ENCODE peak calls at places on chromosome 22, in ten cellular contexts. One of them, this sample, is unnamed.
A peak's percentile ranks its signal among the peaks of the same experiment; 100 is the strongest.

GRCh38 chr22:28051787-28052356 is 132.8 kb upstream of the PITPNB start:
- DNase-seq in lung: peak; percentile 55
- DNase-seq in CD8-positive, alpha-beta T cell: peak; percentile 27
- DNase-seq in HL-60: no peak
- DNase-seq in activated naive CD4-positive, alpha-beta T cell: no peak
- DNase-seq in neural progenitor cell: peak; percentile 86
- DNase-seq in RCC 7860: peak; percentile 25
- DNase-seq in sigmoid colon: peak; percentile 84
- DNase-seq in stimulated activated CD8-positive, alpha-beta memory T cell treated with anti-CD3 and anti-CD28 coated beads, Interleukin-15, amount 100 ng/mL, for 24 hours: no peak
- DNase-seq in B cell: no peak
- DNase-seq in this sample: no peak

GRCh38 chr22:44304354-44304753 is 8.4 kb downstream of the SHISAL1 start:
- DNase-seq in activated naive CD4-positive, alpha-beta T cell: no peak
- DNase-seq in CD8-positive, alpha-beta T cell: no peak
- DNase-seq in B cell: no peak
- DNase-seq in HL-60: no peak
- DNase-seq in stimulated activated CD8-positive, alpha-beta memory T cell treated with anti-CD3 and anti-CD28 coated beads, Interleukin-15, amount 100 ng/mL, for 24 hours: no peak
- DNase-seq in sigmoid colon: no peak
- DNase-seq in lung: no peak
- DNase-seq in neural progenitor cell: peak; percentile 51
- DNase-seq in RCC 7860: peak; percentile 45
- DNase-seq in this sample: no peak

GRCh38 chr22:38034278-38034882 is 22.8 kb upstream of the PICK1 start:
- DNase-seq in stimulated activated CD8-positive, alpha-beta memory T cell treated with anti-CD3 and anti-CD28 coated beads, Interleukin-15, amount 100 ng/mL, for 24 hours: no peak
- DNase-seq in CD8-positive, alpha-beta T cell: no peak
- DNase-seq in lung: peak; percentile 52
- DNase-seq in activated naive CD4-positive, alpha-beta T cell: no peak
- DNase-seq in RCC 7860: peak; percentile 86
- DNase-seq in HL-60: peak; percentile 89
- DNase-seq in neural progenitor cell: peak; percentile 79
- DNase-seq in B cell: no peak
- DNase-seq in sigmoid colon: peak; percentile 90
- DNase-seq in this sample: no peak

GRCh38 chr22:39559456-39560105 is 11.0 kb upstream of the CACNA1I start:
- DNase-seq in stimulated activated CD8-positive, alpha-beta memory T cell treated with anti-CD3 and anti-CD28 coated beads, Interleukin-15, amount 100 ng/mL, for 24 hours: no peak
- DNase-seq in lung: no peak
- DNase-seq in neural progenitor cell: peak; percentile 67
- DNase-seq in CD8-positive, alpha-beta T cell: no peak
- DNase-seq in HL-60: no peak
- DNase-seq in B cell: no peak
- DNase-seq in activated naive CD4-positive, alpha-beta T cell: no peak
- DNase-seq in sigmoid colon: no peak
- DNase-seq in RCC 7860: no peak
- DNase-seq in this sample: no peak

GRCh38 chr22:37659066-37659896 is 758 bp downstream of the PDXP start:
- DNase-seq in stimulated activated CD8-positive, alpha-beta memory T cell treated with anti-CD3 and anti-CD28 coated beads, Interleukin-15, amount 100 ng/mL, for 24 hours: no peak
- DNase-seq in B cell: peak; percentile 77
- DNase-seq in RCC 7860: no peak
- DNase-seq in sigmoid colon: no peak
- DNase-seq in HL-60: peak; percentile 50
- DNase-seq in neural progenitor cell: no peak
- DNase-seq in lung: no peak
- DNase-seq in activated naive CD4-positive, alpha-beta T cell: no peak
- DNase-seq in CD8-positive, alpha-beta T cell: no peak
- DNase-seq in this sample: no peak

GRCh38 chr22:25062378-25063095 is 110.0 kb downstream of the KIAA1671 start:
- DNase-seq in stimulated activated CD8-positive, alpha-beta memory T cell treated with anti-CD3 and anti-CD28 coated beads, Interleukin-15, amount 100 ng/mL, for 24 hours: no peak
- DNase-seq in B cell: no peak
- DNase-seq in lung: no peak
- DNase-seq in HL-60: no peak
- DNase-seq in neural progenitor cell: no peak
- DNase-seq in sigmoid colon: no peak
- DNase-seq in CD8-positive, alpha-beta T cell: peak; percentile 85
- DNase-seq in activated naive CD4-positive, alpha-beta T cell: no peak
- DNase-seq in RCC 7860: no peak
- DNase-seq in this sample: peak; percentile 67

GRCh38 chr22:30326704-30327362 is at the start of gene TBC1D10A:
- DNase-seq in neural progenitor cell: peak; percentile 98
- DNase-seq in lung: peak; percentile 90
- DNase-seq in HL-60: peak; percentile 82
- DNase-seq in activated naive CD4-positive, alpha-beta T cell: peak; percentile 85
- DNase-seq in sigmoid colon: peak; percentile 94
- DNase-seq in RCC 7860: peak; percentile 74
- DNase-seq in B cell: peak; percentile 100
- DNase-seq in stimulated activated CD8-positive, alpha-beta memory T cell treated with anti-CD3 and anti-CD28 coated beads, Interleukin-15, amount 100 ng/mL, for 24 hours: peak; percentile 80
- DNase-seq in CD8-positive, alpha-beta T cell: peak; percentile 94
- DNase-seq in this sample: peak; percentile 92

GRCh38 chr22:24230911-24231656 is 13.8 kb downstream of the GGT5 start:
- DNase-seq in sigmoid colon: peak; percentile 65
- DNase-seq in neural progenitor cell: peak; percentile 71
- DNase-seq in B cell: peak; percentile 75
- DNase-seq in CD8-positive, alpha-beta T cell: peak; percentile 73
- DNase-seq in lung: peak; percentile 65
- DNase-seq in activated naive CD4-positive, alpha-beta T cell: peak; percentile 52
- DNase-seq in HL-60: no peak
- DNase-seq in stimulated activated CD8-positive, alpha-beta memory T cell treated with anti-CD3 and anti-CD28 coated beads, Interleukin-15, amount 100 ng/mL, for 24 hours: peak; percentile 46
- DNase-seq in RCC 7860: no peak
- DNase-seq in this sample: no peak

GRCh38 chr22:49503896-49504521 is 323.7 kb downstream of the BRD1 start:
- DNase-seq in sigmoid colon: no peak
- DNase-seq in neural progenitor cell: no peak
- DNase-seq in HL-60: no peak
- DNase-seq in RCC 7860: peak; percentile 87
- DNase-seq in stimulated activated CD8-positive, alpha-beta memory T cell treated with anti-CD3 and anti-CD28 coated beads, Interleukin-15, amount 100 ng/mL, for 24 hours: no peak
- DNase-seq in CD8-positive, alpha-beta T cell: no peak
- DNase-seq in lung: no peak
- DNase-seq in B cell: no peak
- DNase-seq in activated naive CD4-positive, alpha-beta T cell: no peak
- DNase-seq in this sample: no peak

GRCh38 chr22:45105281-45105700 is 58.4 kb upstream of the NUP50 start:
- DNase-seq in stimulated activated CD8-positive, alpha-beta memory T cell treated with anti-CD3 and anti-CD28 coated beads, Interleukin-15, amount 100 ng/mL, for 24 hours: no peak
- DNase-seq in sigmoid colon: no peak
- DNase-seq in neural progenitor cell: no peak
- DNase-seq in lung: no peak
- DNase-seq in activated naive CD4-positive, alpha-beta T cell: no peak
- DNase-seq in HL-60: no peak
- DNase-seq in B cell: no peak
- DNase-seq in CD8-positive, alpha-beta T cell: no peak
- DNase-seq in RCC 7860: peak; percentile 76
- DNase-seq in this sample: no peak

GRCh38 chr22:20567993-20568417 is 60.6 kb downstream of the MED15 start:
- DNase-seq in sigmoid colon: no peak
- DNase-seq in neural progenitor cell: no peak
- DNase-seq in activated naive CD4-positive, alpha-beta T cell: no peak
- DNase-seq in RCC 7860: no peak
- DNase-seq in lung: no peak
- DNase-seq in stimulated activated CD8-positive, alpha-beta memory T cell treated with anti-CD3 and anti-CD28 coated beads, Interleukin-15, amount 100 ng/mL, for 24 hours: no peak
- DNase-seq in HL-60: no peak
- DNase-seq in CD8-positive, alpha-beta T cell: no peak
- DNase-seq in B cell: no peak
- DNase-seq in this sample: no peak

This sample was measured in activated gamma-delta T cell.